ENCODE peak calls at places on chromosome 9, in six cellular contexts. One of them, this sample, is unnamed.

GRCh38 chr9:4299006-4299795 is 667 bp downstream of the GLIS3 start:
- DNase-seq in HT1080: peak
- DNase-seq in anterior cingulate cortex: no peak
- DNase-seq in activated CD8-positive, alpha-beta T cell treated with anti-CD3 and anti-CD28 coated beads for 36 hours: peak
- DNase-seq in stomach: peak
- DNase-seq in NCI-H1436: no peak
- DNase-seq in this sample: no peak

GRCh38 chr9:20508242-20508641 is 114.1 kb downstream of the MLLT3 start:
- DNase-seq in HT1080: no peak
- DNase-seq in activated CD8-positive, alpha-beta T cell treated with anti-CD3 and anti-CD28 coated beads for 36 hours: no peak
- DNase-seq in NCI-H1436: no peak
- DNase-seq in stomach: no peak
- DNase-seq in anterior cingulate cortex: no peak
- DNase-seq in this sample: no peak

GRCh38 chr9:130901498-130902203 is 5.0 kb upstream of the QRFP start:
- DNase-seq in activated CD8-positive, alpha-beta T cell treated with anti-CD3 and anti-CD28 coated beads for 36 hours: no peak
- DNase-seq in NCI-H1436: no peak
- DNase-seq in HT1080: no peak
- DNase-seq in anterior cingulate cortex: no peak
- DNase-seq in stomach: no peak
- DNase-seq in this sample: no peak

GRCh38 chr9:84668204-84669007 is 1.1 kb upstream of the NTRK2 start:
- DNase-seq in stomach: no peak
- DNase-seq in HT1080: no peak
- DNase-seq in NCI-H1436: no peak
- DNase-seq in anterior cingulate cortex: peak
- DNase-seq in activated CD8-positive, alpha-beta T cell treated with anti-CD3 and anti-CD28 coated beads for 36 hours: peak
- DNase-seq in this sample: no peak

GRCh38 chr9:94783121-94783664 is 56.7 kb downstream of the AOPEP start:
- DNase-seq in anterior cingulate cortex: peak
- DNase-seq in activated CD8-positive, alpha-beta T cell treated with anti-CD3 and anti-CD28 coated beads for 36 hours: peak
- DNase-seq in stomach: peak
- DNase-seq in NCI-H1436: peak
- DNase-seq in HT1080: peak
- DNase-seq in this sample: peak

GRCh38 chr9:83013261-83013610 is 49.7 kb downstream of the RASEF start:
- DNase-seq in HT1080: no peak
- DNase-seq in stomach: no peak
- DNase-seq in NCI-H1436: no peak
- DNase-seq in activated CD8-positive, alpha-beta T cell treated with anti-CD3 and anti-CD28 coated beads for 36 hours: no peak
- DNase-seq in anterior cingulate cortex: no peak
- DNase-seq in this sample: no peak

GRCh38 chr9:72203205-72203803 is 54.1 kb downstream of the GDA start:
- DNase-seq in HT1080: peak
- DNase-seq in stomach: no peak
- DNase-seq in anterior cingulate cortex: peak
- DNase-seq in activated CD8-positive, alpha-beta T cell treated with anti-CD3 and anti-CD28 coated beads for 36 hours: peak
- DNase-seq in NCI-H1436: peak
- DNase-seq in this sample: no peak

GRCh38 chr9:112322701-112323377 is 10.6 kb downstream of the PTBP3 start:
- DNase-seq in HT1080: peak
- DNase-seq in stomach: no peak
- DNase-seq in anterior cingulate cortex: no peak
- DNase-seq in activated CD8-positive, alpha-beta T cell treated with anti-CD3 and anti-CD28 coated beads for 36 hours: no peak
- DNase-seq in NCI-H1436: no peak
- DNase-seq in this sample: no peak

GRCh38 chr9:18566125-18566524 is 92.2 kb downstream of the ADAMTSL1 start:
- DNase-seq in HT1080: peak
- DNase-seq in stomach: no peak
- DNase-seq in anterior cingulate cortex: no peak
- DNase-seq in activated CD8-positive, alpha-beta T cell treated with anti-CD3 and anti-CD28 coated beads for 36 hours: no peak
- DNase-seq in NCI-H1436: no peak
- DNase-seq in this sample: no peak

GRCh38 chr9:35111006-35111933 is 4.4 kb downstream of the ATOSB start:
- DNase-seq in activated CD8-positive, alpha-beta T cell treated with anti-CD3 and anti-CD28 coated beads for 36 hours: peak
- DNase-seq in NCI-H1436: peak
- DNase-seq in HT1080: peak
- DNase-seq in stomach: peak
- DNase-seq in anterior cingulate cortex: peak
- DNase-seq in this sample: peak

GRCh38 chr9:127178646-127179632 is 56.5 kb upstream of the ANGPTL2 start:
- DNase-seq in stomach: peak
- DNase-seq in activated CD8-positive, alpha-beta T cell treated with anti-CD3 and anti-CD28 coated beads for 36 hours: no peak
- DNase-seq in anterior cingulate cortex: no peak
- DNase-seq in HT1080: no peak
- DNase-seq in NCI-H1436: no peak
- DNase-seq in this sample: no peak

GRCh38 chr9:18848657-18849056 is 184.4 kb downstream of the SAXO1 start:
- DNase-seq in anterior cingulate cortex: no peak
- DNase-seq in stomach: no peak
- DNase-seq in NCI-H1436: no peak
- DNase-seq in HT1080: no peak
- DNase-seq in activated CD8-positive, alpha-beta T cell treated with anti-CD3 and anti-CD28 coated beads for 36 hours: no peak
- DNase-seq in this sample: no peak

GRCh38 chr9:91898451-91899433 is 51.3 kb downstream of the ROR2 start:
- DNase-seq in NCI-H1436: peak
- DNase-seq in activated CD8-positive, alpha-beta T cell treated with anti-CD3 and anti-CD28 coated beads for 36 hours: no peak
- DNase-seq in HT1080: peak
- DNase-seq in anterior cingulate cortex: no peak
- DNase-seq in stomach: peak
- DNase-seq in this sample: no peak